ENCODE peak calls at places on chromosome 11, in nine cellular contexts. M is spleen; Y is iris pigment epithelial cell; U is MM.1S; C is CD4-positive, alpha-beta T cell; B is cardiac muscle cell; H is osteoblast; A is fibroblast of lung; X is pancreas. G is an unnamed sample.

GRCh38 chr11:65418431-65418680 is 4.2 kb upstream of the NEAT1 start:
- DNase-seq in U (peak; percentile 73), A (no peak), B (no peak), H (no peak), X (no peak), C (no peak), M (no peak), Y (no peak), G (no peak)

GRCh38 chr11:133946541-133947297 is 10.0 kb downstream of the IGSF9B start:
- DNase-seq in A (no peak), C (peak; percentile 38), M (peak; percentile 69), B (no peak), X (no peak), Y (no peak), U (no peak), H (no peak), G (no peak)

GRCh38 chr11:83363280-83363679 is 77.1 kb upstream of the CCDC90B start:
- DNase-seq in C (no peak), X (no peak), H (no peak), M (no peak), Y (peak; percentile 70), U (no peak), B (no peak), A (no peak), G (no peak)

GRCh38 chr11:34809191-34810106 is 106.7 kb downstream of the APIP start:
- DNase-seq in C (no peak), U (peak; percentile 25), M (no peak), B (peak; percentile 37), X (no peak), Y (peak; percentile 52), A (peak; percentile 74), H (no peak), G (peak; percentile 98)

GRCh38 chr11:131668867-131669780 is 298.7 kb downstream of the NTM start:
- DNase-seq in X (no peak), M (no peak), U (peak; percentile 65), H (peak; percentile 93), C (no peak), B (peak; percentile 48), A (no peak), Y (peak; percentile 55), G (peak; percentile 32)

GRCh38 chr11:63132985-63133775 is 10.8 kb downstream of the SLC22A24 start:
- DNase-seq in C (no peak), A (no peak), U (no peak), M (no peak), H (no peak), B (no peak), Y (no peak), X (peak; percentile 24), G (no peak)

GRCh38 chr11:134355656-134356055 is 23.9 kb downstream of the GLB1L2 start:
- DNase-seq in U (no peak), C (no peak), M (no peak), Y (no peak), X (no peak), H (peak; percentile 37), B (no peak), A (no peak), G (no peak)

GRCh38 chr11:112805658-112806057 is 155.6 kb upstream of the NCAM1 start:
- DNase-seq in A (no peak), U (no peak), H (no peak), C (no peak), X (no peak), Y (no peak), B (no peak), M (no peak), G (no peak)

GRCh38 chr11:111047376-111047775 is 198.1 kb upstream of the POU2AF2 start:
- DNase-seq in U (no peak), A (peak; percentile 53), X (no peak), B (no peak), H (no peak), Y (no peak), M (no peak), C (no peak), G (no peak)

GRCh38 chr11:122209619-122210377 is 93.8 kb upstream of the BLID start:
- DNase-seq in U (no peak), B (peak; percentile 97), Y (peak; percentile 93), M (no peak), X (no peak), A (peak; percentile 82), C (no peak), H (no peak), G (peak; percentile 87)

GRCh38 chr11:100752371-100753073 is 65.4 kb downstream of the ARHGAP42 start:
- DNase-seq in H (no peak), B (no peak), Y (no peak), X (no peak), U (no peak), C (no peak), A (no peak), M (no peak), G (no peak)

GRCh38 chr11:101867951-101868350 is 46.9 kb upstream of the CEP126 start:
- DNase-seq in U (no peak), Y (peak; percentile 45), A (peak; percentile 83), B (peak; percentile 31), M (no peak), H (peak; percentile 5), C (no peak), X (no peak), G (peak; percentile 5)

GRCh38 chr11:926341-926916 is 759 bp downstream of the AP2A2 start:
- DNase-seq in H (peak; percentile 97), M (no peak), U (no peak), A (peak; percentile 70), B (peak; percentile 58), Y (peak; percentile 69), C (no peak), X (peak; percentile 37), G (peak; percentile 85)

GRCh38 chr11:103631841-103632240 is 404.6 kb upstream of the DDI1 start:
- DNase-seq in A (no peak), H (no peak), B (no peak), Y (no peak), C (no peak), X (no peak), U (no peak), M (no peak), G (peak; percentile 94)

GRCh38 chr11:77873345-77873744 is 52.4 kb downstream of the AAMDC start:
- DNase-seq in C (no peak), X (no peak), M (no peak), B (no peak), Y (no peak), U (no peak), H (no peak), A (no peak), G (no peak)

GRCh38 chr11:1832181-1832988 is 2.4 kb upstream of the SYT8 start:
- DNase-seq in B (peak; percentile 35), A (peak; percentile 14), Y (no peak), C (peak; percentile 45), H (peak; percentile 98), M (peak; percentile 92), X (peak; percentile 85), U (peak; percentile 24), G (no peak)

GRCh38 chr11:45607995-45608394 is 57.4 kb downstream of the CHST1 start:
- DNase-seq in U (no peak), X (no peak), B (peak; percentile 55), H (no peak), C (no peak), Y (no peak), A (no peak), M (no peak), G (no peak)

GRCh38 chr11:33687733-33688479 is 12.7 kb downstream of the C11orf91 start:
- DNase-seq in M (no peak), H (no peak), U (peak; percentile 76), B (peak; percentile 86), C (no peak), X (no peak), Y (peak; percentile 74), A (peak; percentile 58), G (peak; percentile 75)

GRCh38 chr11:124716596-124716995 is 23.1 kb upstream of the NRGN start:
- DNase-seq in X (no peak), B (peak; percentile 6), H (no peak), C (no peak), M (no peak), Y (no peak), U (no peak), A (peak; percentile 61), G (peak; percentile 9)

GRCh38 chr11:73415854-73416615 is 39.8 kb downstream of the RELT start:
- DNase-seq in C (no peak), B (no peak), H (no peak), U (no peak), A (peak; percentile 64), Y (peak; percentile 56), M (no peak), X (no peak), G (no peak)

GRCh38 chr11:86116996-86117705 is 48.3 kb upstream of the PICALM start:
- DNase-seq in M (no peak), H (peak; percentile 71), X (no peak), A (peak; percentile 81), U (no peak), B (peak; percentile 58), Y (peak; percentile 61), C (no peak), G (no peak)

GRCh38 chr11:9664276-9665171 is 647 bp downstream of the SWAP70 start:
- DNase-seq in M (peak; percentile 95), B (peak; percentile 68), Y (peak; percentile 59), A (peak; percentile 48), U (peak; percentile 28), C (no peak), H (peak; percentile 86), X (peak; percentile 72), G (peak; percentile 65)